ENCODE peak calls at places on chromosomes 1 and 21, in eight cellular contexts. One of them, this sample, is unnamed.

GRCh38 chr1:212752934-212753497 is 38.6 kb downstream of the NSL1 start:
- DNase-seq in CD4-positive, CD25-positive, alpha-beta regulatory T cell: peak
- DNase-seq in ovary: no peak
- DNase-seq in cardiac muscle cell: no peak
- DNase-seq in aorta: no peak
- DNase-seq in lower leg skin: no peak
- DNase-seq in AG09309: no peak
- DNase-seq in fibroblast of lung: peak
- DNase-seq in this sample: no peak

GRCh38 chr1:167563579-167564246 is 10.2 kb upstream of the CREG1 start:
- DNase-seq in CD4-positive, CD25-positive, alpha-beta regulatory T cell: no peak
- DNase-seq in ovary: no peak
- DNase-seq in cardiac muscle cell: peak
- DNase-seq in aorta: peak
- DNase-seq in lower leg skin: no peak
- DNase-seq in AG09309: no peak
- DNase-seq in fibroblast of lung: no peak
- DNase-seq in this sample: no peak

GRCh38 chr1:19115082-19115808 is 94.8 kb downstream of the UBR4 start:
- DNase-seq in CD4-positive, CD25-positive, alpha-beta regulatory T cell: no peak
- DNase-seq in ovary: no peak
- DNase-seq in cardiac muscle cell: no peak
- DNase-seq in aorta: no peak
- DNase-seq in lower leg skin: no peak
- DNase-seq in AG09309: no peak
- DNase-seq in fibroblast of lung: no peak
- DNase-seq in this sample: no peak

GRCh38 chr1:28412731-28413130 is 43.2 kb downstream of the PHACTR4 start:
- DNase-seq in CD4-positive, CD25-positive, alpha-beta regulatory T cell: no peak
- DNase-seq in ovary: no peak
- DNase-seq in cardiac muscle cell: no peak
- DNase-seq in aorta: no peak
- DNase-seq in lower leg skin: no peak
- DNase-seq in AG09309: no peak
- DNase-seq in fibroblast of lung: peak
- DNase-seq in this sample: peak

GRCh38 chr1:18951818-18952391 is 4.6 kb downstream of the IFFO2 start:
- DNase-seq in CD4-positive, CD25-positive, alpha-beta regulatory T cell: peak
- DNase-seq in ovary: no peak
- DNase-seq in cardiac muscle cell: no peak
- DNase-seq in aorta: no peak
- DNase-seq in lower leg skin: no peak
- DNase-seq in AG09309: no peak
- DNase-seq in fibroblast of lung: no peak
- DNase-seq in this sample: no peak

GRCh38 chr1:207302618-207303408 is 18.7 kb upstream of the CD55 start:
- DNase-seq in CD4-positive, CD25-positive, alpha-beta regulatory T cell: no peak
- DNase-seq in ovary: no peak
- DNase-seq in cardiac muscle cell: no peak
- DNase-seq in aorta: no peak
- DNase-seq in lower leg skin: no peak
- DNase-seq in AG09309: no peak
- DNase-seq in fibroblast of lung: no peak
- DNase-seq in this sample: peak

GRCh38 chr1:178536844-178537371 is 24.0 kb downstream of the TEX35 start:
- DNase-seq in CD4-positive, CD25-positive, alpha-beta regulatory T cell: no peak
- DNase-seq in ovary: peak
- DNase-seq in cardiac muscle cell: no peak
- DNase-seq in aorta: peak
- DNase-seq in lower leg skin: no peak
- DNase-seq in AG09309: peak
- DNase-seq in fibroblast of lung: peak
- DNase-seq in this sample: peak

GRCh38 chr1:38789498-38790169 is 69.9 kb downstream of the RRAGC start:
- DNase-seq in CD4-positive, CD25-positive, alpha-beta regulatory T cell: no peak
- DNase-seq in ovary: no peak
- DNase-seq in cardiac muscle cell: peak
- DNase-seq in aorta: no peak
- DNase-seq in lower leg skin: no peak
- DNase-seq in AG09309: no peak
- DNase-seq in fibroblast of lung: no peak
- DNase-seq in this sample: no peak

GRCh38 chr21:37249112-37249904 is 17.8 kb downstream of the VPS26C start:
- DNase-seq in CD4-positive, CD25-positive, alpha-beta regulatory T cell: no peak
- DNase-seq in ovary: no peak
- DNase-seq in cardiac muscle cell: no peak
- DNase-seq in aorta: no peak
- DNase-seq in lower leg skin: no peak
- DNase-seq in AG09309: no peak
- DNase-seq in fibroblast of lung: no peak
- DNase-seq in this sample: no peak

GRCh38 chr1:115524211-115524610 is 117.6 kb upstream of the VANGL1 start:
- DNase-seq in CD4-positive, CD25-positive, alpha-beta regulatory T cell: no peak
- DNase-seq in ovary: no peak
- DNase-seq in cardiac muscle cell: no peak
- DNase-seq in aorta: no peak
- DNase-seq in lower leg skin: no peak
- DNase-seq in AG09309: no peak
- DNase-seq in fibroblast of lung: no peak
- DNase-seq in this sample: no peak

GRCh38 chr1:12696658-12697057 is 19.3 kb upstream of the AADACL3 start:
- DNase-seq in CD4-positive, CD25-positive, alpha-beta regulatory T cell: no peak
- DNase-seq in ovary: no peak
- DNase-seq in cardiac muscle cell: no peak
- DNase-seq in aorta: no peak
- DNase-seq in lower leg skin: no peak
- DNase-seq in AG09309: no peak
- DNase-seq in fibroblast of lung: no peak
- DNase-seq in this sample: no peak
- H3K4me3 ChIP-seq in CD4-positive, CD25-positive, alpha-beta regulatory T cell: no peak
- H3K4me3 ChIP-seq in ovary: no peak
- H3K4me3 ChIP-seq in cardiac muscle cell: no peak
- H3K4me3 ChIP-seq in aorta: no peak
- H3K4me3 ChIP-seq in lower leg skin: no peak
- H3K4me3 ChIP-seq in AG09309: no peak
- H3K4me3 ChIP-seq in fibroblast of lung: no peak
- H3K4me3 ChIP-seq in this sample: no peak

GRCh38 chr1:143735764-143736461 is 235.9 kb downstream of the FAM72C start:
- DNase-seq in CD4-positive, CD25-positive, alpha-beta regulatory T cell: no peak
- DNase-seq in ovary: no peak
- DNase-seq in cardiac muscle cell: peak
- DNase-seq in aorta: no peak
- DNase-seq in lower leg skin: no peak
- DNase-seq in AG09309: no peak
- DNase-seq in fibroblast of lung: no peak
- DNase-seq in this sample: no peak
- H3K4me3 ChIP-seq in CD4-positive, CD25-positive, alpha-beta regulatory T cell: no peak
- H3K4me3 ChIP-seq in ovary: no peak
- H3K4me3 ChIP-seq in cardiac muscle cell: peak
- H3K4me3 ChIP-seq in aorta: no peak
- H3K4me3 ChIP-seq in lower leg skin: no peak
- H3K4me3 ChIP-seq in AG09309: no peak
- H3K4me3 ChIP-seq in fibroblast of lung: no peak
- H3K4me3 ChIP-seq in this sample: no peak

DNA sequence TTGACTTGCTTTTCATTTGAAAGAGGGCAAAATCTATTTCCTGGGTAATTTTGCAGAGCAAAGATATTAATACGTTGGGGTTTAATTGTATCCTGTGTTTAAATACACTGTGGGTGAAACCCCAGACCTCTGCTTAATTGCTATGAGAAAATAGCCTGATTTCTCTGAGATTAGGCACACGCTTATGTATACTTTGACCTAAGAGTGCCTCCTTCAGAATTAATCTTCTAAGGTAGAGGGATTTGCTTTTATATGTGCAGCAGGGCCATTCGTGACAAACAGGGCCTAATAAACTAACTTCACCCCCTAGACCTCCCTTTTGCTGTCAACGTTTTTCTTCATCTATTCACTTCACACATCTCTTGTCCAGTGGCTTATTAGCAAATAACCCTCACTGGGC is 216.9 kb upstream of the ADGRL2 start:
- DNase-seq in CD4-positive, CD25-positive, alpha-beta regulatory T cell: no peak
- DNase-seq in ovary: no peak
- DNase-seq in cardiac muscle cell: no peak
- DNase-seq in aorta: no peak
- DNase-seq in lower leg skin: no peak
- DNase-seq in AG09309: no peak
- DNase-seq in fibroblast of lung: no peak
- DNase-seq in this sample: no peak
- H3K4me3 ChIP-seq in CD4-positive, CD25-positive, alpha-beta regulatory T cell: no peak
- H3K4me3 ChIP-seq in ovary: no peak
- H3K4me3 ChIP-seq in cardiac muscle cell: no peak
- H3K4me3 ChIP-seq in aorta: no peak
- H3K4me3 ChIP-seq in lower leg skin: no peak
- H3K4me3 ChIP-seq in AG09309: no peak
- H3K4me3 ChIP-seq in fibroblast of lung: no peak
- H3K4me3 ChIP-seq in this sample: no peak

GRCh38 chr1:196559314-196559713 is 48.9 kb downstream of the KCNT2 start:
- DNase-seq in CD4-positive, CD25-positive, alpha-beta regulatory T cell: no peak
- DNase-seq in ovary: no peak
- DNase-seq in cardiac muscle cell: no peak
- DNase-seq in aorta: no peak
- DNase-seq in lower leg skin: no peak
- DNase-seq in AG09309: no peak
- DNase-seq in fibroblast of lung: no peak
- DNase-seq in this sample: no peak

GRCh38 chr1:196563768-196564167 is 44.5 kb downstream of the KCNT2 start:
- DNase-seq in CD4-positive, CD25-positive, alpha-beta regulatory T cell: no peak
- DNase-seq in ovary: no peak
- DNase-seq in cardiac muscle cell: no peak
- DNase-seq in aorta: no peak
- DNase-seq in lower leg skin: no peak
- DNase-seq in AG09309: no peak
- DNase-seq in fibroblast of lung: no peak
- DNase-seq in this sample: no peak

GRCh38 chr1:196557797-196558196 is 50.4 kb downstream of the KCNT2 start:
- DNase-seq in CD4-positive, CD25-positive, alpha-beta regulatory T cell: no peak
- DNase-seq in ovary: no peak
- DNase-seq in cardiac muscle cell: no peak
- DNase-seq in aorta: no peak
- DNase-seq in lower leg skin: no peak
- DNase-seq in AG09309: no peak
- DNase-seq in fibroblast of lung: peak
- DNase-seq in this sample: peak

DNA sequence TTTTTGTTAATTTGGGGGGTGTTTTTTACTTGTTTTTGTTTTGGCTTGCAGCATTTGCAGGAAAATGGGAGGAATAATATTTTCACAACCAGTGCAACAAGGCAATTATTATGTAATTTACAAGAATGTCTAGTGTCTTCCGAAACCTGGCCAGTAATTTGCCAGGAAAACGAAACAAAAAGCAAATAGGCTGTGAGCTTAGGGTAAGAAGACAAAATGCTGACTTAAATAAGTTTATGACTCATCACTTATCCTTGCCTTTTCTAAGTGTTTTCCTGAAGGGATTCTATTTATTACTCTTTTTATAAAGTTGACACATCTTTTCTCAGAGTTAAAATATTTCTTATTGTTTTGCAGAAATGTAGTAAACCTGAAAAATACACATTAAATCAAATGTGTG is 49.8 kb downstream of the KCNT2 start:
- DNase-seq in CD4-positive, CD25-positive, alpha-beta regulatory T cell: no peak
- DNase-seq in ovary: no peak
- DNase-seq in cardiac muscle cell: no peak
- DNase-seq in aorta: no peak
- DNase-seq in lower leg skin: peak
- DNase-seq in AG09309: peak
- DNase-seq in fibroblast of lung: peak
- DNase-seq in this sample: peak
- H3K4me3 ChIP-seq in CD4-positive, CD25-positive, alpha-beta regulatory T cell: no peak
- H3K4me3 ChIP-seq in ovary: peak
- H3K4me3 ChIP-seq in cardiac muscle cell: no peak
- H3K4me3 ChIP-seq in aorta: no peak
- H3K4me3 ChIP-seq in lower leg skin: no peak
- H3K4me3 ChIP-seq in AG09309: peak
- H3K4me3 ChIP-seq in fibroblast of lung: peak
- H3K4me3 ChIP-seq in this sample: peak

GRCh38 chr1:216936779-216937178 is 213.6 kb upstream of the ESRRG start:
- DNase-seq in CD4-positive, CD25-positive, alpha-beta regulatory T cell: no peak
- DNase-seq in ovary: no peak
- DNase-seq in cardiac muscle cell: no peak
- DNase-seq in aorta: no peak
- DNase-seq in lower leg skin: no peak
- DNase-seq in AG09309: no peak
- DNase-seq in fibroblast of lung: no peak
- DNase-seq in this sample: no peak
- H3K4me3 ChIP-seq in CD4-positive, CD25-positive, alpha-beta regulatory T cell: no peak
- H3K4me3 ChIP-seq in ovary: no peak
- H3K4me3 ChIP-seq in cardiac muscle cell: no peak
- H3K4me3 ChIP-seq in aorta: no peak
- H3K4me3 ChIP-seq in lower leg skin: no peak
- H3K4me3 ChIP-seq in AG09309: no peak
- H3K4me3 ChIP-seq in fibroblast of lung: no peak
- H3K4me3 ChIP-seq in this sample: no peak

DNA sequence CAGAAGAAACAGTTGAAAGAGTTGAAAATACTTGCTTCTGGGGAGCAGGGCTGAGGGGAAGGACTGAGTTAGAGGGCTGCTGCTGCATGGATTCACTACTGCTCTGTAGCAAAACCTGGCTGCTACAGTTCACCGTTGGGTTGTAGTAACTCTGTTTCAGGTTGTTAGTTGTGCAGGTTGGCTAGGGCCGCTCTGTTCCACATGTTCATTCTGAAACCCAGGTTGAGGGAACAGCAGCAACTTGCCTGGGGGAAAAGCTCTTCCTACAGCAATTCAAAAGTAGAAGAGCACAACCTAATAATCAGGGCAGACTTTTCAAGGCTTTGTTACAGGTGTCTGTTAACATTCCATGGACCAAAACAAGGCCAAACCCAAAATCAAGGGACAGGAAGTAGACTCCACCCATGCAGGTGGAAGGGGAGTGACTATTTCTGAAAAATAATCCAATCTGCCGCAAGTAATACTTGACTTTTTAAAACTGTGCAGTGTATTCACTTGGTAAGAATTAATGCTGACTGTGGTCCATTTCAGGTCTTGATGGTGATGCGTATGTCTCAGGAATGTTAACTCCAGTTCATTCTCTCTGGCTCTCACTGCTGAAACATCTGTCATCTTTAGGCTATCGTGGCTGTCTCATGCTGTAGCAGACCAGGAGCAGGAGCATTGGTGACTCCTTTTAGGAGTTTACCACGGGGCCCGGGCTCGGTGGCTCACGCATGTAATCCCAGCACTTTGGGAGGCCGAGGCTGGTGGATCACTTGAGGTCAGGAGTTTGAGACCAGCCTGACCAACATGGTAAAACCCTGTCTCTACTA is 5.1 kb upstream of the PARK7 start:
- DNase-seq in CD4-positive, CD25-positive, alpha-beta regulatory T cell: no peak
- DNase-seq in ovary: no peak
- DNase-seq in cardiac muscle cell: no peak
- DNase-seq in aorta: no peak
- DNase-seq in lower leg skin: no peak
- DNase-seq in AG09309: peak
- DNase-seq in fibroblast of lung: peak
- DNase-seq in this sample: peak
- H3K4me3 ChIP-seq in CD4-positive, CD25-positive, alpha-beta regulatory T cell: peak
- H3K4me3 ChIP-seq in ovary: no peak
- H3K4me3 ChIP-seq in cardiac muscle cell: no peak
- H3K4me3 ChIP-seq in aorta: no peak
- H3K4me3 ChIP-seq in lower leg skin: no peak
- H3K4me3 ChIP-seq in AG09309: no peak
- H3K4me3 ChIP-seq in fibroblast of lung: no peak
- H3K4me3 ChIP-seq in this sample: no peak